ENCODE peak calls at places on chromosomes 1 and 21, in four cellular contexts. One of them, this sample, is unnamed.
A peak's percentile ranks its signal among the peaks of the same experiment; 100 is the strongest.

GRCh38 chr1:53417003-53417402 is 42.2 kb upstream of the DMRTB1 start:
- DNase-seq in HCT116: no peak
- DNase-seq in H1: no peak
- DNase-seq in K562: no peak
- DNase-seq in this sample: no peak

GRCh38 chr1:113615425-113615824 is 143.9 kb downstream of the PHTF1 start:
- DNase-seq in HCT116: no peak
- DNase-seq in H1: no peak
- DNase-seq in K562: no peak
- DNase-seq in this sample: no peak

GRCh38 chr21:45996311-45997204 is 15.0 kb downstream of the COL6A1 start:
- DNase-seq in HCT116: no peak
- DNase-seq in H1: no peak
- DNase-seq in K562: no peak
- DNase-seq in this sample: no peak

GRCh38 chr1:2379733-2380404 is 11.5 kb downstream of the MORN1 start:
- DNase-seq in HCT116: no peak
- DNase-seq in H1: no peak
- DNase-seq in K562: no peak
- DNase-seq in this sample: no peak

GRCh38 chr21:39046236-39046911 is 136.9 kb downstream of the PSMG1 start:
- DNase-seq in HCT116: no peak
- DNase-seq in H1: no peak
- DNase-seq in K562: no peak
- DNase-seq in this sample: no peak

GRCh38 chr21:28727809-28728208 is 264.9 kb downstream of the LTN1 start:
- DNase-seq in HCT116: no peak
- DNase-seq in H1: no peak
- DNase-seq in K562: no peak
- DNase-seq in this sample: no peak

GRCh38 chr1:212605441-212605976 is 3.1 kb upstream of the ATF3 start:
- DNase-seq in HCT116: no peak
- DNase-seq in H1: no peak
- DNase-seq in K562: no peak
- DNase-seq in this sample: no peak

GRCh38 chr21:40990366-40990765 is 143.4 kb upstream of the DSCAM start:
- DNase-seq in HCT116: no peak
- DNase-seq in H1: no peak
- DNase-seq in K562: no peak
- DNase-seq in this sample: no peak

GRCh38 chr1:245990315-245991022 is 516.6 kb downstream of the SMYD3 start:
- DNase-seq in HCT116: no peak
- DNase-seq in H1: no peak
- DNase-seq in K562: no peak
- DNase-seq in this sample: peak; percentile 56

GRCh38 chr1:203185061-203185461 is 1.4 kb downstream of the CHI3L1 start:
- DNase-seq in HCT116: no peak
- DNase-seq in H1: no peak
- DNase-seq in K562: no peak
- DNase-seq in this sample: no peak

GRCh38 chr1:14511856-14512585 is 86.5 kb upstream of the KAZN start:
- DNase-seq in HCT116: no peak
- DNase-seq in H1: no peak
- DNase-seq in K562: no peak
- DNase-seq in this sample: no peak

GRCh38 chr21:45830221-45830640 is 151.3 kb upstream of the COL6A1 start:
- DNase-seq in HCT116: no peak
- DNase-seq in H1: no peak
- DNase-seq in K562: peak; percentile 41
- DNase-seq in this sample: no peak

GRCh38 chr1:205592443-205593003 is 39.3 kb downstream of the ELK4 start:
- DNase-seq in HCT116: no peak
- DNase-seq in H1: no peak
- DNase-seq in K562: no peak
- DNase-seq in this sample: no peak

GRCh38 chr1:49351744-49352143 is 575.1 kb upstream of the BEND5 start:
- DNase-seq in HCT116: no peak
- DNase-seq in H1: no peak
- DNase-seq in K562: no peak
- DNase-seq in this sample: no peak

GRCh38 chr1:29586991-29587745 is 350.8 kb downstream of the PTPRU start:
- DNase-seq in HCT116: no peak
- DNase-seq in H1: no peak
- DNase-seq in K562: no peak
- DNase-seq in this sample: no peak

GRCh38 chr1:201466492-201466891 is 2.5 kb downstream of the PHLDA3 start:
- DNase-seq in HCT116: no peak
- DNase-seq in H1: no peak
- DNase-seq in K562: no peak
- DNase-seq in this sample: no peak

GRCh38 chr1:65255088-65256050 is 54.0 kb upstream of the DNAJC6 start:
- DNase-seq in HCT116: no peak
- DNase-seq in H1: no peak
- DNase-seq in K562: peak; percentile 43
- DNase-seq in this sample: no peak

GRCh38 chr1:87151500-87152421 is 176.9 kb upstream of the LMO4 start:
- DNase-seq in HCT116: no peak
- DNase-seq in H1: peak; percentile 63
- DNase-seq in K562: peak; percentile 54
- DNase-seq in this sample: peak; percentile 75

GRCh38 chr1:17520041-17520440 is 19.5 kb upstream of the ARHGEF10L start:
- DNase-seq in HCT116: peak; percentile 80
- DNase-seq in H1: no peak
- DNase-seq in K562: no peak
- DNase-seq in this sample: no peak

GRCh38 chr1:68454534-68454933 is 4.8 kb upstream of the RPE65 start:
- DNase-seq in HCT116: no peak
- DNase-seq in H1: no peak
- DNase-seq in K562: no peak
- DNase-seq in this sample: no peak

GRCh38 chr1:193406901-193407300 is 220.5 kb upstream of the B3GALT2 start:
- DNase-seq in HCT116: peak; percentile 19
- DNase-seq in H1: no peak
- DNase-seq in K562: peak; percentile 35
- DNase-seq in this sample: no peak

GRCh38 chr21:46334351-46335140 is 10.6 kb downstream of the PCNT start:
- DNase-seq in HCT116: no peak
- DNase-seq in H1: no peak
- DNase-seq in K562: no peak
- DNase-seq in this sample: no peak

GRCh38 chr1:174871886-174872285 is 127.9 kb upstream of the CACYBP start:
- DNase-seq in HCT116: no peak
- DNase-seq in H1: no peak
- DNase-seq in K562: no peak
- DNase-seq in this sample: no peak

GRCh38 chr21:45990049-45990711 is 8.6 kb downstream of the COL6A1 start:
- DNase-seq in HCT116: no peak
- DNase-seq in H1: no peak
- DNase-seq in K562: no peak
- DNase-seq in this sample: no peak

GRCh38 chr1:234886081-234886874 is 242.4 kb downstream of the TOMM20 start:
- DNase-seq in HCT116: no peak
- DNase-seq in H1: no peak
- DNase-seq in K562: no peak
- DNase-seq in this sample: no peak

GRCh38 chr1:34974626-34975025 is 10.5 kb downstream of the TMEM35B start:
- DNase-seq in HCT116: no peak
- DNase-seq in H1: no peak
- DNase-seq in K562: no peak
- DNase-seq in this sample: no peak

GRCh38 chr1:113818585-113818984 is 6.3 kb upstream of the RSBN1 start:
- DNase-seq in HCT116: no peak
- DNase-seq in H1: no peak
- DNase-seq in K562: no peak
- DNase-seq in this sample: no peak

GRCh38 chr21:19523066-19523465 is 1119.5 kb upstream of the TMPRSS15 start:
- DNase-seq in HCT116: no peak
- DNase-seq in H1: no peak
- DNase-seq in K562: no peak
- DNase-seq in this sample: no peak

GRCh38 chr1:24110642-24111263 is 1.2 kb downstream of the MYOM3 start:
- DNase-seq in HCT116: no peak
- DNase-seq in H1: no peak
- DNase-seq in K562: no peak
- DNase-seq in this sample: no peak

GRCh38 chr1:247172956-247173355 is 1.1 kb upstream of the ZNF124 start:
- DNase-seq in HCT116: no peak
- DNase-seq in H1: no peak
- DNase-seq in K562: no peak
- DNase-seq in this sample: peak; percentile 19

GRCh38 chr1:12547586-12548225 is 70.3 kb downstream of the DHRS3 start:
- DNase-seq in HCT116: no peak
- DNase-seq in H1: no peak
- DNase-seq in K562: no peak
- DNase-seq in this sample: no peak

GRCh38 chr1:234531181-234532132 is 52.5 kb upstream of the TARBP1 start:
- DNase-seq in HCT116: no peak
- DNase-seq in H1: no peak
- DNase-seq in K562: no peak
- DNase-seq in this sample: no peak

GRCh38 chr1:60668584-60668983 is 413.8 kb upstream of the NFIA start:
- DNase-seq in HCT116: no peak
- DNase-seq in H1: no peak
- DNase-seq in K562: no peak
- DNase-seq in this sample: no peak

GRCh38 chr1:34681481-34682451 is 73.1 kb upstream of the GJB5 start:
- DNase-seq in HCT116: peak; percentile 52
- DNase-seq in H1: peak; percentile 38
- DNase-seq in K562: peak; percentile 79
- DNase-seq in this sample: peak; percentile 16

GRCh38 chr1:77428068-77428467 is 146.2 kb downstream of the AK5 start:
- DNase-seq in HCT116: no peak
- DNase-seq in H1: no peak
- DNase-seq in K562: no peak
- DNase-seq in this sample: no peak

GRCh38 chr1:77434972-77435371 is 153.2 kb downstream of the AK5 start:
- DNase-seq in HCT116: no peak
- DNase-seq in H1: no peak
- DNase-seq in K562: no peak
- DNase-seq in this sample: no peak

GRCh38 chr1:77433934-77434333 is 152.1 kb downstream of the AK5 start:
- DNase-seq in HCT116: no peak
- DNase-seq in H1: no peak
- DNase-seq in K562: no peak
- DNase-seq in this sample: no peak

GRCh38 chr1:77430966-77431735 is 149.3 kb downstream of the AK5 start:
- DNase-seq in HCT116: no peak
- DNase-seq in H1: no peak
- DNase-seq in K562: no peak
- DNase-seq in this sample: no peak
- TF ChIP-seq EGR1 in HCT116: no peak
- TF ChIP-seq EGR1 in H1: no peak
- TF ChIP-seq EGR1 in K562: no peak
- TF ChIP-seq EGR1 in this sample: no peak

GRCh38 chr1:22315315-22316078 is 136.2 kb upstream of the ZBTB40 start:
- DNase-seq in HCT116: no peak
- DNase-seq in H1: no peak
- DNase-seq in K562: no peak
- DNase-seq in this sample: no peak

GRCh38 chr1:22318279-22318983 is 133.2 kb upstream of the ZBTB40 start:
- DNase-seq in HCT116: no peak
- DNase-seq in H1: no peak
- DNase-seq in K562: no peak
- DNase-seq in this sample: no peak

GRCh38 chr1:22317920-22318243 is 133.8 kb upstream of the ZBTB40 start:
- DNase-seq in HCT116: no peak
- DNase-seq in H1: no peak
- DNase-seq in K562: peak; percentile 4
- DNase-seq in this sample: no peak

GRCh38 chr1:22319608-22320007 is 132.0 kb upstream of the ZBTB40 start:
- DNase-seq in HCT116: no peak
- DNase-seq in H1: no peak
- DNase-seq in K562: no peak
- DNase-seq in this sample: no peak

GRCh38 chr1:22317231-22317919 is 134.3 kb upstream of the ZBTB40 start:
- DNase-seq in HCT116: peak; percentile 6
- DNase-seq in H1: no peak
- DNase-seq in K562: peak; percentile 88
- DNase-seq in this sample: no peak
- TF ChIP-seq CEBPB in HCT116: no peak
- TF ChIP-seq CEBPB in H1: no peak
- TF ChIP-seq CEBPB in K562: no peak
- TF ChIP-seq CEBPB in this sample: no peak

DNA sequence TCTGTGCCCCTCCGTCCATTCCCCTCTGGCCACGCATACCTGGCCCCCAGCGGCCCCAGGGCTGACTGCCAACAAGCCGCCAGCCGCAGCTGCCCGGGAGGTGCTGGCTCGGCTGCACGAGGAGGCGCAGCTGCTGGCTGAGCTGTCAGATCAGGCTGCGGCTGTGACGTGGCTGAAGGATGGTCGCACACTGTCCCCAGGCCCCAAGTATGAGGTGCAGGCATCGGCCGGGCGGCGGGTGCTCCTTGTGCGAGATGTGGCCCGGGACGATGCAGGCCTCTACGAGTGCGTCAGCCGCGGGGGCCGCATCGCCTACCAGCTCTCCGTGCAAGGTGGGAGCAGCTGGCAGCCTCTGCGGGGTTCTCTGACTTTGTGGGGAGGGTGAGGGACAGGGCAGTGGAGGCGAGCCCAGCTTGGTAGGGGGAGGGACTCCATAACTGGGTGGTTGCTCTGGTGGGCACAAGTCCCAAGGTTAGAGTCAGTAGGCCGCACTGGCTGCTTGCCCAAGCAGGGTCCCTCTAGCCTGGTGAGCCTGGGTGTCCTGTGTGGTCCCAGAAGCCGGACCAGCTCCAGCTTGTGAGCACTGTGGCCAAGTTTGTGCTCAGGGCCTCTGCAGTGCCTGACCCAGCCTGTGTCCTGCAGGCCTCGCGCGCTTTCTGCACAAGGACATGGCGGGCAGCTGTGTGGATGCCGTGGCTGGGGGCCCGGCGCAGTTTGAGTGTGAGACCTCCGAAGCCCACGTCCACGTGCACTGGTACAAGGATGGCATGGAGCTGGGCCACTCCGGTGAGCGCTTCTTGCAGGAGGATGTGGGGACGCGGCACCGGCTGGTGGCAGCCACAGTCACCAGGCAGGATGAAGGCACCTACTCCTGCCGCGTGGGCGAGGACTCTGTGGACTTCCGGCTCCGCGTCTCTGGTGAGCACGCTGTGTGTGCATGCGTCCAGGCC is 8.8 kb downstream of the OBSCN start:
- DNase-seq in HCT116: no peak
- DNase-seq in H1: no peak
- DNase-seq in K562: no peak
- DNase-seq in this sample: no peak
- H3K36me3 ChIP-seq in HCT116: no peaks in the 10 kb centered on the region
- H3K36me3 ChIP-seq in H1: peaks cover 20% of the 10 kb centered on the region
- H3K36me3 ChIP-seq in K562: no peaks in the 10 kb centered on the region
- H3K36me3 ChIP-seq in this sample: no peaks in the 10 kb centered on the region

DNA sequence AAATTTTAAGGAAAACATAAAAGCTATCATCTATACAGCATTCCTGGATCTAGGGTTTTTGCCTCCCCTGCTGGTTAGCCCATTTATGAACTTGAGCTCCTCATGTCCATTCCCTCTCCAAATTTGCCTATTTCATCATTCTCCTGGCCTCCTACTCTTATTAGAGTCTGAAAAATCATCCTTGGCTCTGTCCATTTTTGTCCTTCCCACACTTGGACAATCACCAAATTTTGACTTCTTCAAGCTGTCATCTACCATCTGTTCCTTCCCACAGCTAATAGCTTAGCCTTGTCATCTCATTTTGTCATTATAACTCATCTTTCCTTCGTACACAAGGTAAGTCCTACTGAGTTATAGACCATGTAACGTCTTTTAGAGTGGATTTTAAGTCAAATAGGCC is 2.2 kb upstream of the HENMT1 start:
- DNase-seq in HCT116: no peak
- DNase-seq in H1: no peak
- DNase-seq in K562: no peak
- DNase-seq in this sample: no peak
- TF ChIP-seq EGR1 in HCT116: no peak
- TF ChIP-seq EGR1 in H1: no peak
- TF ChIP-seq EGR1 in K562: no peak
- TF ChIP-seq EGR1 in this sample: no peak